ENCODE peak calls at places on chromosomes 13 and 19, in six cellular contexts. K is NCI-H187 treated with DMSO at 0.1 percent for 48 hours; S is stimulated activated naive CD4-positive, alpha-beta T cell; L is amniotic stem cell; D is amniotic epithelial cell; Q is hippocampal formation. C is an unnamed sample.

GRCh38 chr19:2615782-2616181 is 86.7 kb downstream of the GNG7 start:
- DNase-seq in Q (no peak), S (no peak), K (no peak), L (no peak), D (no peak), C (no peak)

GRCh38 chr13:75621147-75621546 is 15.0 kb upstream of the LMO7 start:
- DNase-seq in D (peak; percentile 50), K (no peak), Q (no peak), S (no peak), L (peak; percentile 17), C (no peak)

GRCh38 chr19:18311495-18311894 is 11.4 kb downstream of the LSM4 start:
- DNase-seq in Q (no peak), S (no peak), D (no peak), L (no peak), K (no peak), C (no peak)

GRCh38 chr13:50610238-50610637 is 233.3 kb downstream of the DLEU7 start:
- DNase-seq in D (no peak), Q (no peak), S (no peak), K (no peak), L (no peak), C (no peak)

GRCh38 chr13:49441846-49442245 is 2.0 kb downstream of the CAB39L start:
- DNase-seq in D (peak; percentile 52), Q (no peak), L (no peak), S (no peak), K (no peak), C (peak; percentile 40)

GRCh38 chr13:98585946-98586345 is 9.0 kb upstream of the STK24 start:
- DNase-seq in K (no peak), L (no peak), S (no peak), Q (no peak), D (no peak), C (no peak)

GRCh38 chr13:41313117-41313516 is 2.0 kb downstream of the NAA16 start:
- DNase-seq in D (no peak), S (no peak), Q (no peak), K (no peak), L (no peak), C (no peak)

GRCh38 chr19:14006766-14007562 is 844 bp upstream of the RFX1 start:
- DNase-seq in Q (peak; percentile 78), D (peak; percentile 30), S (no peak), K (no peak), L (peak; percentile 90), C (no peak)

GRCh38 chr19:31408460-31409124 is 59.4 kb upstream of the TSHZ3 start:
- DNase-seq in D (peak; percentile 73), Q (no peak), K (no peak), L (peak; percentile 3), S (no peak), C (peak; percentile 96)

GRCh38 chr19:8335343-8336071 is 7.6 kb downstream of the KANK3 start:
- DNase-seq in S (no peak), L (no peak), K (no peak), Q (no peak), D (no peak), C (no peak)

GRCh38 chr13:29861694-29862110 is 11.3 kb upstream of the UBL3 start:
- DNase-seq in L (peak; percentile 98), D (peak; percentile 95), S (no peak), K (no peak), Q (no peak), C (peak; percentile 79)

GRCh38 chr19:58196911-58197616 is 14.2 kb downstream of the ZNF274 start:
- DNase-seq in S (no peak), D (peak; percentile 58), Q (no peak), K (no peak), L (no peak), C (peak; percentile 56)

GRCh38 chr19:5703819-5704818 is 14.0 kb downstream of the RPL36 start:
- DNase-seq in D (no peak), S (no peak), Q (no peak), K (no peak), L (no peak), C (no peak)

GRCh38 chr13:66887088-66887487 is 343.0 kb downstream of the PCDH9 start:
- DNase-seq in S (no peak), Q (peak; percentile 67), D (no peak), K (no peak), L (no peak), C (no peak)

GRCh38 chr19:11685676-11686650 is 52.8 kb downstream of the ZNF823 start:
- DNase-seq in D (no peak), L (no peak), S (no peak), Q (no peak), K (no peak), C (no peak)

GRCh38 chr13:67353891-67354459 is 123.8 kb upstream of the PCDH9 start:
- DNase-seq in D (peak; percentile 65), L (no peak), K (no peak), Q (no peak), S (no peak), C (peak; percentile 36)

GRCh38 chr19:12913871-12914690 is 5.0 kb downstream of the SYCE2 start:
- DNase-seq in Q (peak; percentile 15), D (no peak), K (no peak), S (peak; percentile 68), L (no peak), C (no peak)

GRCh38 chr19:48443731-48444128 is 2.1 kb upstream of the GRWD1 start:
- DNase-seq in K (no peak), D (no peak), Q (no peak), L (no peak), S (no peak), C (no peak)

GRCh38 chr13:34340534-34340933 is 522.6 kb downstream of the RFC3 start:
- DNase-seq in D (peak; percentile 86), L (no peak), S (no peak), Q (no peak), K (no peak), C (peak; percentile 37)

GRCh38 chr19:52369463-52370340 is at the start of gene ZNF880:
- DNase-seq in S (peak; percentile 76), Q (peak; percentile 77), L (peak; percentile 82), D (peak; percentile 85), K (peak; percentile 45), C (peak; percentile 93)

GRCh38 chr19:5695649-5696195 is 5.6 kb downstream of the RPL36 start:
- DNase-seq in D (no peak), S (no peak), L (no peak), K (no peak), Q (no peak), C (no peak)

GRCh38 chr13:99895999-99896695 is 75.4 kb downstream of the ZIC5 start:
- DNase-seq in Q (no peak), L (no peak), D (no peak), S (no peak), K (no peak), C (no peak)

GRCh38 chr13:20106751-20107150 is 54.1 kb downstream of the GJA3 start:
- DNase-seq in K (no peak), D (no peak), Q (no peak), S (no peak), L (no peak), C (no peak)

GRCh38 chr13:104954210-104954609 is 1581.3 kb downstream of the EFNB2 start:
- DNase-seq in L (no peak), S (no peak), Q (no peak), K (no peak), D (peak; percentile 65), C (peak; percentile 9)

GRCh38 chr19:4375620-4376228 is 24.6 kb downstream of the SH3GL1 start:
- DNase-seq in L (no peak), S (no peak), D (peak; percentile 81), K (no peak), Q (peak; percentile 29), C (peak; percentile 83)

GRCh38 chr13:76383671-76384461 is 502.3 kb downstream of the KCTD12 start:
- DNase-seq in L (peak; percentile 58), D (peak; percentile 91), K (no peak), S (no peak), Q (peak; percentile 24), C (peak; percentile 99)

GRCh38 chr13:95207769-95208366 is 93.4 kb downstream of the ABCC4 start:
- DNase-seq in S (no peak), K (no peak), L (no peak), Q (no peak), D (no peak), C (no peak)

GRCh38 chr19:44602071-44602470 is 11.3 kb upstream of the IGSF23 start:
- DNase-seq in L (no peak), D (no peak), Q (no peak), S (no peak), K (no peak), C (no peak)

GRCh38 chr13:74129500-74130144 is 4.6 kb downstream of the KLF12 start:
- DNase-seq in D (peak; percentile 46), S (no peak), Q (no peak), K (no peak), L (no peak), C (no peak)

GRCh38 chr13:43205421-43205820 is 182.0 kb downstream of the DNAJC15 start:
- DNase-seq in L (no peak), K (no peak), S (no peak), Q (no peak), D (no peak), C (no peak)

GRCh38 chr19:18541992-18542935 is 1.1 kb downstream of the FKBP8 start:
- DNase-seq in Q (no peak), S (no peak), D (no peak), K (no peak), L (no peak), C (no peak)

GRCh38 chr19:38115264-38115802 is 108.7 kb downstream of the DPF1 start:
- DNase-seq in K (no peak), Q (no peak), S (no peak), D (no peak), L (no peak), C (no peak)

GRCh38 chr13:53032849-53033248 is 4.2 kb downstream of the OLFM4 start:
- DNase-seq in D (no peak), S (no peak), Q (no peak), L (no peak), K (no peak), C (no peak)

GRCh38 chr13:81577601-81578000 is 1236.7 kb upstream of the SPRY2 start:
- DNase-seq in D (peak; percentile 8), K (no peak), L (no peak), Q (no peak), S (no peak), C (peak; percentile 20)

GRCh38 chr13:113804017-113804702 is 45.1 kb downstream of the TMEM255B start:
- DNase-seq in L (no peak), Q (no peak), S (no peak), D (no peak), K (no peak), C (no peak)

GRCh38 chr19:12596927-12597548 is 13.6 kb downstream of the ZNF490 start:
- DNase-seq in K (no peak), Q (no peak), L (no peak), D (no peak), S (no peak), C (no peak)

GRCh38 chr19:7636691-7637373 is at the start of gene STXBP2:
- DNase-seq in S (peak; percentile 89), L (no peak), Q (no peak), D (peak; percentile 42), K (no peak), C (peak; percentile 39)

C was measured in mesenchymal stem cell.